ENCODE peak calls at places on chromosome 12, in five cellular contexts. One of them, this sample, is unnamed.

GRCh38 chr12:105337391-105337790 is 6.9 kb downstream of the C12orf75 start:
- DNase-seq in CD8-positive, alpha-beta memory T cell: no peak
- DNase-seq in neural progenitor cell: no peak
- DNase-seq in left lung: no peak
- DNase-seq in WERI-Rb-1: no peak
- DNase-seq in this sample: no peak

GRCh38 chr12:78315018-78315417 is 484.3 kb downstream of the NAV3 start:
- DNase-seq in CD8-positive, alpha-beta memory T cell: no peak
- DNase-seq in neural progenitor cell: no peak
- DNase-seq in left lung: no peak
- DNase-seq in WERI-Rb-1: no peak
- DNase-seq in this sample: no peak

GRCh38 chr12:120468846-120469449 is 600 bp downstream of the SRSF9 start:
- DNase-seq in CD8-positive, alpha-beta memory T cell: no peak
- DNase-seq in neural progenitor cell: no peak
- DNase-seq in left lung: peak; percentile 38
- DNase-seq in WERI-Rb-1: peak; percentile 41
- DNase-seq in this sample: peak; percentile 74

GRCh38 chr12:131091413-131091975 is 137.8 kb downstream of the ADGRD1 start:
- DNase-seq in CD8-positive, alpha-beta memory T cell: no peak
- DNase-seq in neural progenitor cell: no peak
- DNase-seq in left lung: peak; percentile 8
- DNase-seq in WERI-Rb-1: no peak
- DNase-seq in this sample: no peak

GRCh38 chr12:113689047-113689610 is 217.5 kb upstream of the LHX5 start:
- DNase-seq in CD8-positive, alpha-beta memory T cell: no peak
- DNase-seq in neural progenitor cell: no peak
- DNase-seq in left lung: no peak
- DNase-seq in WERI-Rb-1: no peak
- DNase-seq in this sample: no peak

GRCh38 chr12:26198742-26199141 is 3.4 kb downstream of the SSPN start:
- DNase-seq in CD8-positive, alpha-beta memory T cell: no peak
- DNase-seq in neural progenitor cell: no peak
- DNase-seq in left lung: no peak
- DNase-seq in WERI-Rb-1: no peak
- DNase-seq in this sample: no peak

GRCh38 chr12:27671865-27672264 is 24.4 kb upstream of the REP15 start:
- DNase-seq in CD8-positive, alpha-beta memory T cell: no peak
- DNase-seq in neural progenitor cell: no peak
- DNase-seq in left lung: no peak
- DNase-seq in WERI-Rb-1: no peak
- DNase-seq in this sample: no peak

GRCh38 chr12:127388985-127389384 is 878.0 kb upstream of the TMEM132C start:
- DNase-seq in CD8-positive, alpha-beta memory T cell: no peak
- DNase-seq in neural progenitor cell: no peak
- DNase-seq in left lung: no peak
- DNase-seq in WERI-Rb-1: no peak
- DNase-seq in this sample: no peak

GRCh38 chr12:130665753-130666152 is 50.3 kb downstream of the RIMBP2 start:
- DNase-seq in CD8-positive, alpha-beta memory T cell: no peak
- DNase-seq in neural progenitor cell: no peak
- DNase-seq in left lung: no peak
- DNase-seq in WERI-Rb-1: no peak
- DNase-seq in this sample: no peak

GRCh38 chr12:20505056-20505455 is 136.7 kb downstream of the PDE3A start:
- DNase-seq in CD8-positive, alpha-beta memory T cell: no peak
- DNase-seq in neural progenitor cell: no peak
- DNase-seq in left lung: no peak
- DNase-seq in WERI-Rb-1: no peak
- DNase-seq in this sample: no peak

GRCh38 chr12:69994593-69995222 is 169.7 kb downstream of the MYRFL start:
- DNase-seq in CD8-positive, alpha-beta memory T cell: no peak
- DNase-seq in neural progenitor cell: no peak
- DNase-seq in left lung: no peak
- DNase-seq in WERI-Rb-1: no peak
- DNase-seq in this sample: no peak

GRCh38 chr12:106645465-106646330 is 62.9 kb downstream of the RFX4 start:
- DNase-seq in CD8-positive, alpha-beta memory T cell: no peak
- DNase-seq in neural progenitor cell: no peak
- DNase-seq in left lung: no peak
- DNase-seq in WERI-Rb-1: no peak
- DNase-seq in this sample: no peak

GRCh38 chr12:31618228-31619025 is 27.5 kb upstream of the DENND5B start:
- DNase-seq in CD8-positive, alpha-beta memory T cell: no peak
- DNase-seq in neural progenitor cell: no peak
- DNase-seq in left lung: no peak
- DNase-seq in WERI-Rb-1: no peak
- DNase-seq in this sample: no peak

GRCh38 chr12:113333877-113334785 is 778 bp downstream of the SLC8B1 start:
- DNase-seq in CD8-positive, alpha-beta memory T cell: peak; percentile 13
- DNase-seq in neural progenitor cell: no peak
- DNase-seq in left lung: peak; percentile 66
- DNase-seq in WERI-Rb-1: no peak
- DNase-seq in this sample: peak; percentile 73

GRCh38 chr12:124551268-124552144 is 15.9 kb downstream of the NCOR2 start:
- DNase-seq in CD8-positive, alpha-beta memory T cell: no peak
- DNase-seq in neural progenitor cell: peak; percentile 80
- DNase-seq in left lung: peak; percentile 89
- DNase-seq in WERI-Rb-1: peak; percentile 65
- DNase-seq in this sample: peak; percentile 86

GRCh38 chr12:53211476-53212381 is 4.7 kb upstream of the ITGB7 start:
- DNase-seq in CD8-positive, alpha-beta memory T cell: no peak
- DNase-seq in neural progenitor cell: peak; percentile 54
- DNase-seq in left lung: no peak
- DNase-seq in WERI-Rb-1: peak; percentile 61
- DNase-seq in this sample: no peak

GRCh38 chr12:120102189-120103043 is 14.1 kb downstream of the RAB35 start:
- DNase-seq in CD8-positive, alpha-beta memory T cell: no peak
- DNase-seq in neural progenitor cell: no peak
- DNase-seq in left lung: no peak
- DNase-seq in WERI-Rb-1: no peak
- DNase-seq in this sample: no peak

GRCh38 chr12:110813298-110813697 is 33.5 kb upstream of the CCDC63 start:
- DNase-seq in CD8-positive, alpha-beta memory T cell: no peak
- DNase-seq in neural progenitor cell: peak; percentile 32
- DNase-seq in left lung: no peak
- DNase-seq in WERI-Rb-1: peak; percentile 91
- DNase-seq in this sample: no peak

GRCh38 chr12:57149309-57149900 is 2.0 kb upstream of the LRP1-AS start:
- DNase-seq in CD8-positive, alpha-beta memory T cell: no peak
- DNase-seq in neural progenitor cell: no peak
- DNase-seq in left lung: no peak
- DNase-seq in WERI-Rb-1: no peak
- DNase-seq in this sample: no peak

GRCh38 chr12:54622463-54623183 is 12.1 kb downstream of the LACRT start:
- DNase-seq in CD8-positive, alpha-beta memory T cell: no peak
- DNase-seq in neural progenitor cell: no peak
- DNase-seq in left lung: no peak
- DNase-seq in WERI-Rb-1: no peak
- DNase-seq in this sample: no peak

GRCh38 chr12:53703746-53704145 is 23.5 kb downstream of the CALCOCO1 start:
- DNase-seq in CD8-positive, alpha-beta memory T cell: no peak
- DNase-seq in neural progenitor cell: no peak
- DNase-seq in left lung: no peak
- DNase-seq in WERI-Rb-1: no peak
- DNase-seq in this sample: no peak

GRCh38 chr12:49055978-49056754 is 4.4 kb downstream of the KMT2D start:
- DNase-seq in CD8-positive, alpha-beta memory T cell: peak; percentile 49
- DNase-seq in neural progenitor cell: peak; percentile 68
- DNase-seq in left lung: peak; percentile 79
- DNase-seq in WERI-Rb-1: peak; percentile 36
- DNase-seq in this sample: peak; percentile 66

GRCh38 chr12:89225808-89226368 is 126.4 kb downstream of the DUSP6 start:
- DNase-seq in CD8-positive, alpha-beta memory T cell: no peak
- DNase-seq in neural progenitor cell: peak; percentile 12
- DNase-seq in left lung: peak; percentile 33
- DNase-seq in WERI-Rb-1: no peak
- DNase-seq in this sample: no peak

GRCh38 chr12:123752046-123752445 is 10.1 kb upstream of the DNAH10 start:
- DNase-seq in CD8-positive, alpha-beta memory T cell: no peak
- DNase-seq in neural progenitor cell: no peak
- DNase-seq in left lung: no peak
- DNase-seq in WERI-Rb-1: no peak
- DNase-seq in this sample: no peak

GRCh38 chr12:75208851-75209781 is 523 bp downstream of the KCNC2 start:
- DNase-seq in CD8-positive, alpha-beta memory T cell: no peak
- DNase-seq in neural progenitor cell: peak; percentile 85
- DNase-seq in left lung: no peak
- DNase-seq in WERI-Rb-1: peak; percentile 59
- DNase-seq in this sample: no peak

GRCh38 chr12:39427360-39427808 is 15.5 kb downstream of the KIF21A start:
- DNase-seq in CD8-positive, alpha-beta memory T cell: no peak
- DNase-seq in neural progenitor cell: no peak
- DNase-seq in left lung: no peak
- DNase-seq in WERI-Rb-1: no peak
- DNase-seq in this sample: no peak

GRCh38 chr12:130254476-130255276 is 83.0 kb upstream of the PIWIL1 start:
- DNase-seq in CD8-positive, alpha-beta memory T cell: no peak
- DNase-seq in neural progenitor cell: peak; percentile 20
- DNase-seq in left lung: no peak
- DNase-seq in WERI-Rb-1: no peak
- DNase-seq in this sample: no peak

GRCh38 chr12:27396416-27396815 is 50.1 kb upstream of the SMCO2 start:
- DNase-seq in CD8-positive, alpha-beta memory T cell: no peak
- DNase-seq in neural progenitor cell: no peak
- DNase-seq in left lung: no peak
- DNase-seq in WERI-Rb-1: no peak
- DNase-seq in this sample: no peak

GRCh38 chr12:24596768-24597388 is 352.0 kb downstream of the BCAT1 start:
- DNase-seq in CD8-positive, alpha-beta memory T cell: no peak
- DNase-seq in neural progenitor cell: peak; percentile 57
- DNase-seq in left lung: no peak
- DNase-seq in WERI-Rb-1: no peak
- DNase-seq in this sample: no peak

GRCh38 chr12:91098942-91099341 is 12.4 kb downstream of the LUM start:
- DNase-seq in CD8-positive, alpha-beta memory T cell: no peak
- DNase-seq in neural progenitor cell: no peak
- DNase-seq in left lung: no peak
- DNase-seq in WERI-Rb-1: no peak
- DNase-seq in this sample: no peak

GRCh38 chr12:90854136-90854689 is 100.8 kb downstream of the CCER1 start:
- DNase-seq in CD8-positive, alpha-beta memory T cell: no peak
- DNase-seq in neural progenitor cell: peak; percentile 75
- DNase-seq in left lung: no peak
- DNase-seq in WERI-Rb-1: peak; percentile 38
- DNase-seq in this sample: no peak

GRCh38 chr12:79938843-79939242 is 3.9 kb upstream of the PPP1R12A start:
- DNase-seq in CD8-positive, alpha-beta memory T cell: no peak
- DNase-seq in neural progenitor cell: no peak
- DNase-seq in left lung: no peak
- DNase-seq in WERI-Rb-1: no peak
- DNase-seq in this sample: no peak

GRCh38 chr12:85138833-85139232 is 102.7 kb downstream of the LRRIQ1 start:
- DNase-seq in CD8-positive, alpha-beta memory T cell: no peak
- DNase-seq in neural progenitor cell: no peak
- DNase-seq in left lung: no peak
- DNase-seq in WERI-Rb-1: no peak
- DNase-seq in this sample: no peak

GRCh38 chr12:113136128-113136989 is 798 bp upstream of the RASAL1 start:
- DNase-seq in CD8-positive, alpha-beta memory T cell: peak; percentile 48
- DNase-seq in neural progenitor cell: no peak
- DNase-seq in left lung: no peak
- DNase-seq in WERI-Rb-1: no peak
- DNase-seq in this sample: no peak

GRCh38 chr12:46608431-46609280 is 217.1 kb downstream of the SLC38A4 start:
- DNase-seq in CD8-positive, alpha-beta memory T cell: no peak
- DNase-seq in neural progenitor cell: no peak
- DNase-seq in left lung: no peak
- DNase-seq in WERI-Rb-1: no peak
- DNase-seq in this sample: no peak

GRCh38 chr12:106227641-106228319 is 20.0 kb downstream of the CKAP4 start:
- DNase-seq in CD8-positive, alpha-beta memory T cell: peak; percentile 55
- DNase-seq in neural progenitor cell: no peak
- DNase-seq in left lung: peak; percentile 72
- DNase-seq in WERI-Rb-1: no peak
- DNase-seq in this sample: peak; percentile 89

GRCh38 chr12:66107451-66107915 is 23.1 kb downstream of the LLPH start:
- DNase-seq in CD8-positive, alpha-beta memory T cell: peak; percentile 61
- DNase-seq in neural progenitor cell: peak; percentile 91
- DNase-seq in left lung: no peak
- DNase-seq in WERI-Rb-1: peak; percentile 67
- DNase-seq in this sample: no peak

GRCh38 chr12:121530600-121531355 is 50.0 kb downstream of the KDM2B start:
- DNase-seq in CD8-positive, alpha-beta memory T cell: peak; percentile 65
- DNase-seq in neural progenitor cell: no peak
- DNase-seq in left lung: peak; percentile 84
- DNase-seq in WERI-Rb-1: no peak
- DNase-seq in this sample: peak; percentile 88
- H3K4me3 ChIP-seq in CD8-positive, alpha-beta memory T cell: peak overlapping the region; percentile 16
- H3K4me3 ChIP-seq in neural progenitor cell: no peak overlapping the region
- H3K4me3 ChIP-seq in left lung: no peak overlapping the region
- H3K4me3 ChIP-seq in WERI-Rb-1: no peak overlapping the region
- H3K4me3 ChIP-seq in this sample: no peak overlapping the region

GRCh38 chr12:95547522-95548055 is 3.7 kb downstream of the USP44 start:
- DNase-seq in CD8-positive, alpha-beta memory T cell: no peak
- DNase-seq in neural progenitor cell: peak; percentile 54
- DNase-seq in left lung: no peak
- DNase-seq in WERI-Rb-1: no peak
- DNase-seq in this sample: no peak
- H3K27ac ChIP-seq in CD8-positive, alpha-beta memory T cell: no peak overlapping the region
- H3K27ac ChIP-seq in neural progenitor cell: peak overlapping the region; percentile 94
- H3K27ac ChIP-seq in left lung: peak overlapping the region; percentile 84
- H3K27ac ChIP-seq in WERI-Rb-1: no peak overlapping the region
- H3K27ac ChIP-seq in this sample: peak overlapping the region; percentile 88

GRCh38 chr12:627285-627684 is 36.0 kb downstream of the NINJ2 start:
- DNase-seq in CD8-positive, alpha-beta memory T cell: no peak
- DNase-seq in neural progenitor cell: no peak
- DNase-seq in left lung: no peak
- DNase-seq in WERI-Rb-1: no peak
- DNase-seq in this sample: no peak
- H3K4me3 ChIP-seq in CD8-positive, alpha-beta memory T cell: no peak overlapping the region
- H3K4me3 ChIP-seq in neural progenitor cell: no peak overlapping the region
- H3K4me3 ChIP-seq in left lung: no peak overlapping the region
- H3K4me3 ChIP-seq in WERI-Rb-1: no peak overlapping the region
- H3K4me3 ChIP-seq in this sample: no peak overlapping the region

GRCh38 chr12:116561181-116561821 is 2.1 kb downstream of the MAP1LC3B2 start:
- DNase-seq in CD8-positive, alpha-beta memory T cell: no peak
- DNase-seq in neural progenitor cell: no peak
- DNase-seq in left lung: no peak
- DNase-seq in WERI-Rb-1: no peak
- DNase-seq in this sample: no peak

GRCh38 chr12:116558280-116559079 is 701 bp upstream of the MAP1LC3B2 start:
- DNase-seq in CD8-positive, alpha-beta memory T cell: no peak
- DNase-seq in neural progenitor cell: no peak
- DNase-seq in left lung: no peak
- DNase-seq in WERI-Rb-1: no peak
- DNase-seq in this sample: no peak

GRCh38 chr12:116559080-116559329 is 176 bp upstream of the MAP1LC3B2 start:
- DNase-seq in CD8-positive, alpha-beta memory T cell: no peak
- DNase-seq in neural progenitor cell: no peak
- DNase-seq in left lung: no peak
- DNase-seq in WERI-Rb-1: no peak
- DNase-seq in this sample: no peak

GRCh38 chr12:116556964-116557706 is 2.0 kb upstream of the MAP1LC3B2 start:
- DNase-seq in CD8-positive, alpha-beta memory T cell: no peak
- DNase-seq in neural progenitor cell: no peak
- DNase-seq in left lung: no peak
- DNase-seq in WERI-Rb-1: no peak
- DNase-seq in this sample: no peak

GRCh38 chr12:116559330-116560080 is at the start of gene MAP1LC3B2:
- DNase-seq in CD8-positive, alpha-beta memory T cell: peak; percentile 81
- DNase-seq in neural progenitor cell: peak; percentile 30
- DNase-seq in left lung: peak; percentile 88
- DNase-seq in WERI-Rb-1: no peak
- DNase-seq in this sample: peak; percentile 81
- H3K27ac ChIP-seq in CD8-positive, alpha-beta memory T cell: peak within 1 kb of the TSS; percentile 88
- H3K27ac ChIP-seq in neural progenitor cell: peak within 1 kb of the TSS; percentile 56
- H3K27ac ChIP-seq in left lung: peak within 1 kb of the TSS; percentile 96
- H3K27ac ChIP-seq in WERI-Rb-1: no peak within 1 kb of the TSS
- H3K27ac ChIP-seq in this sample: peak within 1 kb of the TSS; percentile 63